ENCODE peak calls at places on chromosomes 11 and 22, in six cellular contexts. Q is IMR-90, X is H9, E is neuronal stem cell, I is mesenchymal stem cell, F is H1. B is an unnamed sample.

GRCh38 chr11:61345170-61345610 is 12.2 kb downstream of the TKFC start:
- DNase-seq in Q (no peak), X (no peak), E (no peak), I (no peak), F (no peak), B (peak)

GRCh38 chr11:76783901-76784813 is 1.0 kb downstream of the TSKU start:
- DNase-seq in Q (peak), X (peak), E (peak), I (peak), F (peak), B (peak)

GRCh38 chr11:924406-925157 is 1.1 kb upstream of the AP2A2 start:
- DNase-seq in Q (no peak), X (no peak), E (no peak), I (no peak), F (no peak), B (no peak)

GRCh38 chr11:73914284-73914683 is 36.5 kb upstream of the DNAJB13 start:
- DNase-seq in Q (no peak), X (no peak), E (no peak), I (no peak), F (no peak), B (no peak)

GRCh38 chr11:13110929-13111812 is 102.1 kb downstream of the RASSF10 start:
- DNase-seq in Q (peak), X (no peak), E (no peak), I (no peak), F (no peak), B (peak)

GRCh38 chr11:35169754-35170153 is 30.8 kb downstream of the CD44 start:
- DNase-seq in Q (no peak), X (no peak), E (no peak), I (no peak), F (no peak), B (no peak)

GRCh38 chr11:10899542-10899830 is 41.6 kb upstream of the ZBED5 start:
- DNase-seq in Q (no peak), X (no peak), E (no peak), I (no peak), F (no peak), B (no peak)

GRCh38 chr11:101129203-101129943 is at the start of gene PGR:
- DNase-seq in Q (no peak), X (peak), E (peak), I (peak), F (peak), B (peak)

GRCh38 chr11:21965221-21965620 is 227.7 kb upstream of the ANO5 start:
- DNase-seq in Q (no peak), X (no peak), E (no peak), I (no peak), F (no peak), B (peak)

GRCh38 chr22:49699928-49700498 is 127.7 kb downstream of the BRD1 start:
- DNase-seq in Q (no peak), X (no peak), E (no peak), I (no peak), F (peak), B (no peak)
- H4K8ac ChIP-seq in Q (no peak), X (no peak), E (no peak), I (no peak), F (no peak), B (no peak)

GRCh38 chr11:64419257-64419790 is 60.4 kb downstream of the RPS6KA4 start:
- DNase-seq in Q (no peak), X (no peak), E (no peak), I (no peak), F (no peak), B (no peak)

GRCh38 chr11:64413417-64413816 is 54.5 kb downstream of the RPS6KA4 start:
- DNase-seq in Q (no peak), X (no peak), E (no peak), I (no peak), F (no peak), B (no peak)

GRCh38 chr11:64415996-64416728 is 57.2 kb downstream of the RPS6KA4 start:
- DNase-seq in Q (no peak), X (no peak), E (no peak), I (no peak), F (no peak), B (no peak)

GRCh38 chr11:64419818-64420485 is 61.0 kb downstream of the RPS6KA4 start:
- DNase-seq in Q (no peak), X (no peak), E (no peak), I (peak), F (no peak), B (peak)

GRCh38 chr11:64415286-64415685 is 56.3 kb downstream of the RPS6KA4 start:
- DNase-seq in Q (no peak), X (no peak), E (no peak), I (peak), F (no peak), B (no peak)
- H4K8ac ChIP-seq in Q (no peak), X (no peak), E (peak), I (no peak), F (no peak), B (no peak)

GRCh38 chr11:79242616-79243015 is 198.2 kb downstream of the TENM4 start:
- DNase-seq in Q (no peak), X (no peak), E (no peak), I (no peak), F (no peak), B (no peak)
- H4K8ac ChIP-seq in Q (no peak), X (no peak), E (no peak), I (no peak), F (no peak), B (no peak)

GRCh38 chr11:123228489-123229163 is 33.6 kb upstream of the CLMP start:
- DNase-seq in Q (no peak), X (no peak), E (no peak), I (no peak), F (no peak), B (peak)
- H4K8ac ChIP-seq in Q (peak), X (no peak), E (no peak), I (no peak), F (no peak), B (no peak)

DNA sequence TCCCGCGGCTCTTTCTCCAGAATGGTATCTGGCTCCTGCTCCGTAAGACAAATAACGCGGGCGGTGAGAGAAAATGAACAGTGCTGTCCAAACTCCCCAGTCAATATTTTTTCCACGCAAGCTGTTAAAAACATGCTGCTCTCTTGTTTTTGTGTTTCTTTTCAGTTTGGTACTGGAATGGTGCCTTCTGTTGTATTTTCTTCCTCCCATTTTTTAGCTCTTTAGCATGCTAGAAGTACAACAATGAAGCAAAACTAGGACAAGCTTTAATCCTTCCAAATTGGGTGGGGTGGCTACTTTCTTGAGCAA is 599 bp upstream of the PPP2R1B start:
- DNase-seq in Q (no peak), X (no peak), E (no peak), I (no peak), F (no peak), B (peak)
- H4K8ac ChIP-seq in Q (peak), X (no peak), E (no peak), I (no peak), F (peak), B (no peak)

DNA sequence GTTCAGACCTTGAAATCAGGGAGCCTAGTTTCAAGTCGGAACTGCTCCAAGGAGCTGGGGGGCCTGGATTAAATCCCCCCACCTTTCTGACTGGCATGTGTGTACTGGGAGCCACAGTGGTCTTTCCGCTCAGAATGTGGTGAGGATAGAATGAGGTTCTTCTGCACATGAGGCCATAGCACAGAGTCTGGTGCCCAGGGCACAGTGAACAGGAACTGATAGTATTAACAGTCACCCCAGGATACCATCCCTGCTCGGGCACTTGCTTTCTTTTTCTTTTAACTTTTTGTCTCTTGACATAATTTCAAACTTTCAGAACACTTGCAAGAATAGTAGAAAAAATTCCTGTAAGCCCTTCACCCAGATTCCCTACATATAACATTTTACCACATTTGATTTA is 28.8 kb downstream of the LMO1 start:
- DNase-seq in Q (no peak), X (no peak), E (no peak), I (no peak), F (no peak), B (no peak)
- H4K8ac ChIP-seq in Q (no peak), X (no peak), E (no peak), I (no peak), F (no peak), B (no peak)

GRCh38 chr22:45549739-45550138 is 47.1 kb downstream of the FBLN1 start:
- DNase-seq in Q (no peak), X (no peak), E (no peak), I (no peak), F (no peak), B (no peak)
- H4K8ac ChIP-seq in Q (peak), X (no peak), E (no peak), I (peak), F (no peak), B (no peak)

GRCh38 chr11:62514151-62514550 is 32.5 kb downstream of the AHNAK start:
- DNase-seq in Q (no peak), X (no peak), E (no peak), I (no peak), F (no peak), B (no peak)
- H4K8ac ChIP-seq in Q (no peak), X (no peak), E (no peak), I (peak), F (no peak), B (no peak)

DNA sequence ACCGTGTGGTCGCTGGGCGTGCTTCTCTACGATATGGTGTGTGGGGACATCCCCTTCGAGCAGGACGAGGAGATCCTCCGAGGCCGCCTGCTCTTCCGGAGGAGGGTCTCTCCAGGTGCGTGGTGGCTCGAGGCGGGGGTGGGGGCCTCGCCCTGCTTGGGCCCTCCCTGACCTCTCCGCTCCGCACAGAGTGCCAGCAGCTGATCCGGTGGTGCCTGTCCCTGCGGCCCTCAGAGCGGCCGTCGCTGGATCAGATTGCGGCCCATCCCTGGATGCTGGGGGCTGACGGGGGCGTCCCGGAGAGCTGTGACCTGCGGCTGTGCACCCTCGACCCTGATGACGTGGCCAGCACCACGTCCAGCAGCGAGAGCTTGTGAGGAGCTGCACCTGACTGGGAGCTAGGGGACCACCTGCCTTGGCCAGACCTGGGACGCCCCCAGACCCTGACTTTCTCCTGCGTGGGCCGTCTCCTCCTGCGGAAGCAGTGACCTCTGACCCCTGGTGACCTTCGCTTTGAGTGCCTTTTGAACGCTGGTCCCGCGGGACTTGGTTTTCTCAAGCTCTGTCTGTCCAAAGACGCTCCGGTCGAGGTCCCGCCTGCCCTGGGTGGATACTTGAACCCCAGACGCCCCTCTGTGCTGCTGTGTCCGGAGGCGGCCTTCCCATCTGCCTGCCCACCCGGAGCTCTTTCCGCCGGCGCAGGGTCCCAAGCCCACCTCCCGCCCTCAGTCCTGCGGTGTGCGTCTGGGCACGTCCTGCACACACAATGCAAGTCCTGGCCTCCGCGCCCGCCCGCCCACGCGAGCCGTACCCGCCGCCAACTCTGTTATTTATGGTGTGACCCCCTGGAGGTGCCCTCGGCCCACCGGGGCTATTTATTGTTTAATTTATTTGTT is 2.4 kb downstream of the PIM3 start:
- DNase-seq in Q (no peak), X (peak), E (no peak), I (no peak), F (no peak), B (no peak)
- H4K8ac ChIP-seq in Q (peak), X (no peak), E (no peak), I (peak), F (peak), B (no peak)

GRCh38 chr11:121672630-121673487 is 220.1 kb upstream of the SORL1-AS1 start:
- DNase-seq in Q (no peak), X (no peak), E (no peak), I (no peak), F (no peak), B (no peak)

GRCh38 chr11:121670792-121671275 is 218.1 kb upstream of the SORL1-AS1 start:
- DNase-seq in Q (no peak), X (no peak), E (no peak), I (no peak), F (no peak), B (no peak)

GRCh38 chr11:121669422-121669821 is 216.7 kb upstream of the SORL1-AS1 start:
- DNase-seq in Q (no peak), X (no peak), E (no peak), I (no peak), F (no peak), B (no peak)

GRCh38 chr11:121671276-121672168 is 218.8 kb upstream of the SORL1-AS1 start:
- DNase-seq in Q (peak), X (no peak), E (no peak), I (no peak), F (peak), B (no peak)
- H4K8ac ChIP-seq in Q (peak), X (no peak), E (no peak), I (no peak), F (no peak), B (no peak)

B was measured in mesendoderm.